ENCODE peak calls at places on chromosomes 2 and 18, in seven cellular contexts. W is stomach, P is adrenal gland, U is neural progenitor cell, M is OCI-LY7, E is mammary epithelial cell, S is left ventricle myocardium inferior. A is an unnamed sample.
A peak's percentile ranks its signal among the peaks of the same experiment; 100 is the strongest.

GRCh38 chr2:30611572-30611971 is 164.5 kb downstream of the LCLAT1 start:
- DNase-seq in W (no peak), M (no peak), S (no peak), P (no peak), E (no peak), U (no peak), A (no peak)

GRCh38 chr2:80238692-80239469 is 65.7 kb downstream of the LRRTM1 start:
- DNase-seq in E (no peak), W (peak; percentile 41), S (no peak), P (no peak), U (peak; percentile 51), M (peak; percentile 29), A (no peak)

GRCh38 chr2:126945118-126945517 is 46.4 kb downstream of the TEX51 start:
- DNase-seq in W (no peak), M (no peak), U (no peak), S (no peak), E (no peak), P (no peak), A (no peak)

GRCh38 chr18:38747153-38747552 is 1181.6 kb upstream of the CELF4 start:
- DNase-seq in S (no peak), W (no peak), P (no peak), U (no peak), E (no peak), M (no peak), A (no peak)

GRCh38 chr18:46096651-46097300 is 1.3 kb downstream of the ATP5F1A start:
- DNase-seq in W (no peak), S (no peak), P (no peak), M (peak; percentile 19), E (no peak), U (no peak), A (no peak)

GRCh38 chr2:206287197-206287596 is 12.7 kb downstream of the ZDBF2 start:
- DNase-seq in M (no peak), W (no peak), P (no peak), S (no peak), U (no peak), E (no peak), A (no peak)

GRCh38 chr2:72738096-72738495 is 87.7 kb downstream of the EXOC6B start:
- DNase-seq in P (no peak), U (no peak), S (no peak), W (no peak), E (no peak), M (no peak), A (no peak)

GRCh38 chr2:161077367-161078210 is 82.6 kb upstream of the TANK start:
- DNase-seq in E (peak; percentile 39), S (no peak), W (no peak), M (no peak), P (peak; percentile 23), U (no peak), A (peak; percentile 11)

GRCh38 chr2:219737270-219737691 is 109.9 kb downstream of the SLC4A3 start:
- DNase-seq in W (no peak), S (peak; percentile 27), P (no peak), E (peak; percentile 12), U (peak; percentile 48), M (no peak), A (no peak)

GRCh38 chr2:237156857-237157550 is 71.3 kb downstream of the COPS8 start:
- DNase-seq in W (no peak), M (no peak), P (no peak), E (no peak), S (no peak), U (no peak), A (no peak)

GRCh38 chr18:21853020-21853419 is 112.4 kb downstream of the MIB1 start:
- DNase-seq in E (no peak), S (no peak), P (no peak), U (peak; percentile 4), W (no peak), M (peak; percentile 68), A (no peak)

GRCh38 chr18:58788971-58789797 is 75.5 kb upstream of the ZNF532 start:
- DNase-seq in S (peak; percentile 54), W (peak; percentile 39), U (peak; percentile 67), E (peak; percentile 45), M (no peak), P (peak; percentile 38), A (no peak)

GRCh38 chr2:71702071-71702970 is 249.0 kb downstream of the DYSF start:
- DNase-seq in M (no peak), U (no peak), P (no peak), W (no peak), E (no peak), S (no peak), A (no peak)

GRCh38 chr2:86284987-86285386 is 52.4 kb downstream of the REEP1 start:
- DNase-seq in E (no peak), P (no peak), W (no peak), U (peak; percentile 85), S (no peak), M (no peak), A (no peak)

GRCh38 chr2:239461551-239462515 is 61.0 kb upstream of the HDAC4 start:
- DNase-seq in P (peak; percentile 11), E (no peak), W (peak; percentile 14), U (no peak), S (no peak), M (no peak), A (no peak)

GRCh38 chr2:164920430-164920829 is 34.9 kb downstream of the SLC38A11 start:
- DNase-seq in P (peak; percentile 38), M (no peak), S (no peak), E (peak; percentile 90), W (no peak), U (no peak), A (no peak)

GRCh38 chr2:174615951-174616436 is 18.4 kb upstream of the WIPF1 start:
- DNase-seq in U (no peak), E (peak; percentile 75), P (no peak), M (no peak), S (peak; percentile 33), W (no peak), A (no peak)

GRCh38 chr2:232255033-232255432 is 123.5 kb upstream of the ALPP start:
- DNase-seq in M (no peak), U (no peak), S (no peak), E (no peak), W (no peak), P (no peak), A (no peak)

GRCh38 chr18:46070683-46071614 is 1.1 kb downstream of the PSTPIP2 start:
- DNase-seq in P (no peak), S (no peak), U (no peak), W (no peak), M (no peak), E (no peak), A (no peak)

GRCh38 chr2:158102446-158102845 is 770 bp downstream of the UPP2 start:
- DNase-seq in S (no peak), U (no peak), M (no peak), P (no peak), W (no peak), E (peak; percentile 26), A (no peak)

GRCh38 chr2:203549406-203549805 is 14.3 kb upstream of the RAPH1 start:
- DNase-seq in W (no peak), U (no peak), M (no peak), S (no peak), P (no peak), E (no peak), A (no peak)

GRCh38 chr18:43634994-43635393 is 357.7 kb upstream of the SYT4 start:
- DNase-seq in U (no peak), S (no peak), M (no peak), W (no peak), E (no peak), P (no peak), A (no peak)

GRCh38 chr2:134398300-134398699 is 144.4 kb downstream of the MGAT5 start:
- DNase-seq in M (no peak), W (no peak), U (no peak), P (no peak), S (no peak), E (peak; percentile 58), A (no peak)

DNA sequence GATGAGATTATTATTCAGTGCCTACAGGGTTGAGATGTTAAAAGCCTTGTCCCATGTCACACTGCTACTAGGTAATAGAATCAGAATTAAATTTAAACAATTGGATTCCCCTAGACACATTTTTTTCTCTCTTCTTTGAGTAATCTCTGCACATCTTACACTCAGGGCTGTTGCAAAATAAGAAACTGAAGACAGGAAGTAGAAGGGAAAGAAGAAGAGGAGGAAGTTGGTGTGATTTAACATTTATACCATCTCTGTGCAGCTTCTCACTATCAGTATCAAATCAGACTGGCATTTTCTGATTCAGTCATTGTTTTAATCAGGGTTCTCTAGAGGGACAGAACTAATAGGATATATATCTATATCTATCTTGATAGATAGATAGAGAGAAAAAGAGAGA is 677.6 kb downstream of the IRS1 start:
- DNase-seq in E (no peak), S (no peak), U (no peak), W (no peak), P (no peak), M (no peak), A (no peak)
- TF ChIP-seq CTCF in E (no peak), S (no peak), U (no peak), W (no peak), P (no peak), M (no peak), A (no peak)

DNA sequence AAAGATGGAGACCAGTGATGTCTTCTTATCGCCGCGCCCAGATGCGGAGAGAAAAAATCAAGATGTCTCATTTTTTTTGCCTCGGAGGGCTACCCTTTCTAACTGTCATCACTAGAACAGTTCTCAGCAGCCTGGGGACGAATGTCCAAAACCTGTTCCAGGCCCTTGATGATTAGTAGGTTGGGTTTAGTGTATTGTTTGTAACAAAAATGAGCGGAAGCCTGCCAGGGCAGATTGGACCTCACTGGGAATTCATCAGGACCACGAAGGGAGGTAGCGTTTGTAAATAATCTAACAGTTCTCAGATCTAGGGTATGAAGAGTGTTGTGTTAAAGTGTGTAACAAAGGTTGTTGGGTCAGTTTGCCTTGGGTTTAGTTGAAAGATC is 767 bp downstream of the CEP68 start:
- DNase-seq in M (peak; percentile 41), W (no peak), S (no peak), P (no peak), E (no peak), U (no peak), A (no peak)
- H3K27ac ChIP-seq in M (peak overlapping the region; percentile 34), W (peak overlapping the region; percentile 94), S (peak overlapping the region; percentile 95), P (peak overlapping the region; percentile 87), E (peak overlapping the region; percentile 26), U (no peak overlapping the region), A (peak overlapping the region; percentile 66)

GRCh38 chr2:434625-435024 is 146.7 kb upstream of the ALKAL2 start:
- DNase-seq in W (no peak), E (no peak), S (no peak), U (no peak), P (no peak), M (no peak), A (no peak)
- H3K9me3 ChIP-seq in W (no peaks in the 10 kb centered on the region), E (peaks cover 30% of the 10 kb centered on the region), S (no peaks in the 10 kb centered on the region), U (no peaks in the 10 kb centered on the region), P (no peaks in the 10 kb centered on the region), M (no peaks in the 10 kb centered on the region), A (no peaks in the 10 kb centered on the region)

GRCh38 chr2:144454466-144455287 is 65.2 kb downstream of the ZEB2 start:
- DNase-seq in W (no peak), E (no peak), S (no peak), M (no peak), P (no peak), U (no peak), A (no peak)

GRCh38 chr2:144453039-144453336 is 66.9 kb downstream of the ZEB2 start:
- DNase-seq in E (no peak), P (no peak), M (no peak), S (no peak), W (no peak), U (no peak), A (no peak)

GRCh38 chr2:144451443-144451842 is 68.5 kb downstream of the ZEB2 start:
- DNase-seq in U (no peak), P (no peak), S (no peak), W (no peak), E (no peak), M (no peak), A (no peak)

GRCh38 chr2:144453486-144454158 is 66.3 kb downstream of the ZEB2 start:
- DNase-seq in U (no peak), E (no peak), S (no peak), P (no peak), W (no peak), M (no peak), A (no peak)

GRCh38 chr2:144452169-144453038 is 67.5 kb downstream of the ZEB2 start:
- DNase-seq in U (peak; percentile 82), S (no peak), W (no peak), P (peak; percentile 25), M (no peak), E (no peak), A (no peak)
- TF ChIP-seq CTCF in U (peak; percentile 43), S (peak; percentile 36), W (no peak), P (peak; percentile 35), M (peak; percentile 12), E (no peak), A (no peak)